ENCODE peak calls at places on chromosome 20, in ten cellular contexts. One of them, this sample, is unnamed.

GRCh38 chr20:20024942-20025341 is 7.8 kb downstream of the NAA20 start:
- DNase-seq in cardiac muscle cell: no peak
- DNase-seq in pancreas: no peak
- DNase-seq in H1: no peak
- DNase-seq in IMR-90: peak; percentile 70
- DNase-seq in endothelial cell: no peak
- DNase-seq in CD4-positive, alpha-beta T cell: no peak
- DNase-seq in astrocyte of the spinal cord: peak; percentile 26
- DNase-seq in GM20000: no peak
- DNase-seq in GM23338: no peak
- DNase-seq in this sample: no peak

GRCh38 chr20:17651761-17652388 is 30.2 kb downstream of the RRBP1 start:
- DNase-seq in cardiac muscle cell: no peak
- DNase-seq in pancreas: peak; percentile 52
- DNase-seq in H1: no peak
- DNase-seq in IMR-90: no peak
- DNase-seq in endothelial cell: no peak
- DNase-seq in CD4-positive, alpha-beta T cell: no peak
- DNase-seq in astrocyte of the spinal cord: no peak
- DNase-seq in GM20000: no peak
- DNase-seq in GM23338: no peak
- DNase-seq in this sample: no peak

GRCh38 chr20:18722381-18722780 is 91.2 kb upstream of the SCP2D1 start:
- DNase-seq in cardiac muscle cell: no peak
- DNase-seq in pancreas: no peak
- DNase-seq in H1: no peak
- DNase-seq in IMR-90: peak; percentile 13
- DNase-seq in endothelial cell: no peak
- DNase-seq in CD4-positive, alpha-beta T cell: no peak
- DNase-seq in astrocyte of the spinal cord: peak; percentile 25
- DNase-seq in GM20000: no peak
- DNase-seq in GM23338: no peak
- DNase-seq in this sample: no peak

GRCh38 chr20:25280574-25281535 is 33.0 kb downstream of the PYGB start:
- DNase-seq in cardiac muscle cell: no peak
- DNase-seq in pancreas: peak; percentile 2
- DNase-seq in H1: peak; percentile 41
- DNase-seq in IMR-90: no peak
- DNase-seq in endothelial cell: no peak
- DNase-seq in CD4-positive, alpha-beta T cell: no peak
- DNase-seq in astrocyte of the spinal cord: no peak
- DNase-seq in GM20000: no peak
- DNase-seq in GM23338: no peak
- DNase-seq in this sample: no peak

GRCh38 chr20:32017711-32018251 is 7.5 kb downstream of the CCM2L start:
- DNase-seq in cardiac muscle cell: peak; percentile 55
- DNase-seq in pancreas: peak; percentile 68
- DNase-seq in H1: peak; percentile 85
- DNase-seq in IMR-90: no peak
- DNase-seq in endothelial cell: no peak
- DNase-seq in CD4-positive, alpha-beta T cell: peak; percentile 42
- DNase-seq in astrocyte of the spinal cord: no peak
- DNase-seq in GM20000: peak; percentile 67
- DNase-seq in GM23338: peak; percentile 100
- DNase-seq in this sample: no peak

GRCh38 chr20:50379049-50379990 is 130.9 kb upstream of the PTPN1 start:
- DNase-seq in cardiac muscle cell: no peak
- DNase-seq in pancreas: peak; percentile 92
- DNase-seq in H1: no peak
- DNase-seq in IMR-90: peak; percentile 92
- DNase-seq in endothelial cell: no peak
- DNase-seq in CD4-positive, alpha-beta T cell: no peak
- DNase-seq in astrocyte of the spinal cord: no peak
- DNase-seq in GM20000: no peak
- DNase-seq in GM23338: no peak
- DNase-seq in this sample: no peak

GRCh38 chr20:21240394-21240793 is 62.7 kb upstream of the XRN2 start:
- DNase-seq in cardiac muscle cell: peak; percentile 15
- DNase-seq in pancreas: no peak
- DNase-seq in H1: no peak
- DNase-seq in IMR-90: no peak
- DNase-seq in endothelial cell: no peak
- DNase-seq in CD4-positive, alpha-beta T cell: no peak
- DNase-seq in astrocyte of the spinal cord: no peak
- DNase-seq in GM20000: no peak
- DNase-seq in GM23338: peak; percentile 61
- DNase-seq in this sample: no peak

GRCh38 chr20:42703744-42704143 is 486.0 kb downstream of the PTPRT start:
- DNase-seq in cardiac muscle cell: no peak
- DNase-seq in pancreas: no peak
- DNase-seq in H1: no peak
- DNase-seq in IMR-90: no peak
- DNase-seq in endothelial cell: no peak
- DNase-seq in CD4-positive, alpha-beta T cell: no peak
- DNase-seq in astrocyte of the spinal cord: no peak
- DNase-seq in GM20000: no peak
- DNase-seq in GM23338: no peak
- DNase-seq in this sample: no peak

GRCh38 chr20:44019638-44020335 is 105.1 kb downstream of the TOX2 start:
- DNase-seq in cardiac muscle cell: no peak
- DNase-seq in pancreas: no peak
- DNase-seq in H1: no peak
- DNase-seq in IMR-90: peak; percentile 23
- DNase-seq in endothelial cell: no peak
- DNase-seq in CD4-positive, alpha-beta T cell: no peak
- DNase-seq in astrocyte of the spinal cord: no peak
- DNase-seq in GM20000: no peak
- DNase-seq in GM23338: no peak
- DNase-seq in this sample: no peak

GRCh38 chr20:48066851-48067250 is 281.6 kb upstream of the SULF2 start:
- DNase-seq in cardiac muscle cell: no peak
- DNase-seq in pancreas: no peak
- DNase-seq in H1: no peak
- DNase-seq in IMR-90: no peak
- DNase-seq in endothelial cell: no peak
- DNase-seq in CD4-positive, alpha-beta T cell: no peak
- DNase-seq in astrocyte of the spinal cord: no peak
- DNase-seq in GM20000: no peak
- DNase-seq in GM23338: no peak
- DNase-seq in this sample: no peak

GRCh38 chr20:330233-331149 is 5.1 kb downstream of the SOX12 start:
- DNase-seq in cardiac muscle cell: peak; percentile 82
- DNase-seq in pancreas: no peak
- DNase-seq in H1: peak; percentile 66
- DNase-seq in IMR-90: peak; percentile 66
- DNase-seq in endothelial cell: peak; percentile 53
- DNase-seq in CD4-positive, alpha-beta T cell: no peak
- DNase-seq in astrocyte of the spinal cord: peak; percentile 61
- DNase-seq in GM20000: peak; percentile 78
- DNase-seq in GM23338: peak; percentile 91
- DNase-seq in this sample: peak; percentile 33

GRCh38 chr20:51156041-51156795 is 133.3 kb upstream of the KCNG1 start:
- DNase-seq in cardiac muscle cell: peak; percentile 69
- DNase-seq in pancreas: no peak
- DNase-seq in H1: peak; percentile 37
- DNase-seq in IMR-90: peak; percentile 57
- DNase-seq in endothelial cell: no peak
- DNase-seq in CD4-positive, alpha-beta T cell: no peak
- DNase-seq in astrocyte of the spinal cord: peak; percentile 43
- DNase-seq in GM20000: no peak
- DNase-seq in GM23338: no peak
- DNase-seq in this sample: no peak

GRCh38 chr20:17645546-17646208 is 36.4 kb downstream of the RRBP1 start:
- DNase-seq in cardiac muscle cell: no peak
- DNase-seq in pancreas: no peak
- DNase-seq in H1: no peak
- DNase-seq in IMR-90: no peak
- DNase-seq in endothelial cell: no peak
- DNase-seq in CD4-positive, alpha-beta T cell: no peak
- DNase-seq in astrocyte of the spinal cord: no peak
- DNase-seq in GM20000: no peak
- DNase-seq in GM23338: no peak
- DNase-seq in this sample: no peak

GRCh38 chr20:48864738-48865318 is 37.0 kb upstream of the PREX1 start:
- DNase-seq in cardiac muscle cell: no peak
- DNase-seq in pancreas: no peak
- DNase-seq in H1: no peak
- DNase-seq in IMR-90: no peak
- DNase-seq in endothelial cell: no peak
- DNase-seq in CD4-positive, alpha-beta T cell: no peak
- DNase-seq in astrocyte of the spinal cord: no peak
- DNase-seq in GM20000: no peak
- DNase-seq in GM23338: no peak
- DNase-seq in this sample: no peak

DNA sequence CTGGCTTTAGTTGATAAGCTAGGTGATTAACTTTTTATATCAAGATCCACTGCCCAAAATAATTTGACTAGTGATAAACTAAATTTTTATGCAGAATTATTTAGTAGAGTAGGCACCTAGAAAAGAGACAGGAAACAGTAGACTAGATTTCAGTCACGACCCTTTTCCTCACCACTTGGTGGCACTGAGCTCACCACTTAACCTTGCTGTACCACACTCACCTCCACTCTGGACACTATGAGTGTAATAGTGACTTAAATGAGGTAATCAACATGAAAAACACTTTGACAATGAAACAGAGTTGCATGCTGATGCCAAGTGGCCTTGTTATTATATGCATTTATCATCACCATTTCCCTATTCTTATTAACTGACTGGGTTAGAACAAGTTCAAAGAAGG is 730.4 kb downstream of the KIF16B start:
- DNase-seq in cardiac muscle cell: no peak
- DNase-seq in pancreas: no peak
- DNase-seq in H1: no peak
- DNase-seq in IMR-90: no peak
- DNase-seq in endothelial cell: no peak
- DNase-seq in CD4-positive, alpha-beta T cell: no peak
- DNase-seq in astrocyte of the spinal cord: no peak
- DNase-seq in GM20000: peak; percentile 7
- DNase-seq in GM23338: no peak
- DNase-seq in this sample: no peak
- TF ChIP-seq CTCF in cardiac muscle cell: no peak
- TF ChIP-seq CTCF in pancreas: no peak
- TF ChIP-seq CTCF in H1: peak; percentile 23
- TF ChIP-seq CTCF in IMR-90: no peak
- TF ChIP-seq CTCF in endothelial cell: no peak
- TF ChIP-seq CTCF in CD4-positive, alpha-beta T cell: no peak
- TF ChIP-seq CTCF in astrocyte of the spinal cord: no peak
- TF ChIP-seq CTCF in GM20000: peak; percentile 13
- TF ChIP-seq CTCF in GM23338: peak; percentile 30
- TF ChIP-seq CTCF in this sample: no peak

GRCh38 chr20:46939566-46939965 is 44.9 kb downstream of the EYA2 start:
- DNase-seq in cardiac muscle cell: no peak
- DNase-seq in pancreas: no peak
- DNase-seq in H1: no peak
- DNase-seq in IMR-90: no peak
- DNase-seq in endothelial cell: no peak
- DNase-seq in CD4-positive, alpha-beta T cell: no peak
- DNase-seq in astrocyte of the spinal cord: no peak
- DNase-seq in GM20000: no peak
- DNase-seq in GM23338: no peak
- DNase-seq in this sample: no peak
- TF ChIP-seq CTCF in cardiac muscle cell: no peak
- TF ChIP-seq CTCF in pancreas: no peak
- TF ChIP-seq CTCF in H1: no peak
- TF ChIP-seq CTCF in IMR-90: no peak
- TF ChIP-seq CTCF in endothelial cell: no peak
- TF ChIP-seq CTCF in CD4-positive, alpha-beta T cell: no peak
- TF ChIP-seq CTCF in astrocyte of the spinal cord: no peak
- TF ChIP-seq CTCF in GM20000: no peak
- TF ChIP-seq CTCF in GM23338: no peak
- TF ChIP-seq CTCF in this sample: no peak

DNA sequence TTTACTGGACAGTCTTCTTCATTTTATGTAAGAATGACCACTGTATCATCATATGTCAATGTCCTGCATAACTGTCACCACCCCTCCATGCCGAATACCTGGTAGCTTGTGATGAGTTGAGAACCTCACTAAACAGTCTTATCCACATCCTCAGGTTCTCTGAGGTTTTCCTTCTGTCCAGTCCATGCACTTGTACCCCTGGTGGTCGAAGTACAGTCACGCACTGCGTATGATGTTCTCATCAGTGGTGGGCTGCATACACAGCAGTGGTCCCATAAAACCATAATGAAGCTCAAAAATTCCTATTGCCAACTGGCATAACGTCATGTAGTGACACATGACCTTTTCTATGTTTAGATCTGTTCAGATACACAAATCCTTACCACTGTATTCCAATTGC is 31.2 kb upstream of the SDCBP2 start:
- DNase-seq in cardiac muscle cell: no peak
- DNase-seq in pancreas: no peak
- DNase-seq in H1: no peak
- DNase-seq in IMR-90: no peak
- DNase-seq in endothelial cell: no peak
- DNase-seq in CD4-positive, alpha-beta T cell: no peak
- DNase-seq in astrocyte of the spinal cord: no peak
- DNase-seq in GM20000: no peak
- DNase-seq in GM23338: no peak
- DNase-seq in this sample: no peak
- TF ChIP-seq CTCF in cardiac muscle cell: no peak
- TF ChIP-seq CTCF in pancreas: no peak
- TF ChIP-seq CTCF in H1: peak; percentile 3
- TF ChIP-seq CTCF in IMR-90: no peak
- TF ChIP-seq CTCF in endothelial cell: peak; percentile 43
- TF ChIP-seq CTCF in CD4-positive, alpha-beta T cell: no peak
- TF ChIP-seq CTCF in astrocyte of the spinal cord: no peak
- TF ChIP-seq CTCF in GM20000: no peak
- TF ChIP-seq CTCF in GM23338: peak; percentile 19
- TF ChIP-seq CTCF in this sample: no peak

GRCh38 chr20:3651204-3651970 is 11.8 kb downstream of the GFRA4 start:
- DNase-seq in cardiac muscle cell: no peak
- DNase-seq in pancreas: no peak
- DNase-seq in H1: no peak
- DNase-seq in IMR-90: no peak
- DNase-seq in endothelial cell: no peak
- DNase-seq in CD4-positive, alpha-beta T cell: no peak
- DNase-seq in astrocyte of the spinal cord: no peak
- DNase-seq in GM20000: no peak
- DNase-seq in GM23338: no peak
- DNase-seq in this sample: no peak

GRCh38 chr20:3653921-3654320 is 9.3 kb downstream of the GFRA4 start:
- DNase-seq in cardiac muscle cell: no peak
- DNase-seq in pancreas: no peak
- DNase-seq in H1: no peak
- DNase-seq in IMR-90: no peak
- DNase-seq in endothelial cell: no peak
- DNase-seq in CD4-positive, alpha-beta T cell: no peak
- DNase-seq in astrocyte of the spinal cord: no peak
- DNase-seq in GM20000: no peak
- DNase-seq in GM23338: no peak
- DNase-seq in this sample: no peak

GRCh38 chr20:3652646-3653596 is 10.3 kb downstream of the GFRA4 start:
- DNase-seq in cardiac muscle cell: no peak
- DNase-seq in pancreas: no peak
- DNase-seq in H1: no peak
- DNase-seq in IMR-90: no peak
- DNase-seq in endothelial cell: no peak
- DNase-seq in CD4-positive, alpha-beta T cell: no peak
- DNase-seq in astrocyte of the spinal cord: no peak
- DNase-seq in GM20000: no peak
- DNase-seq in GM23338: no peak
- DNase-seq in this sample: no peak

GRCh38 chr20:3654326-3655031 is 8.7 kb downstream of the GFRA4 start:
- DNase-seq in cardiac muscle cell: no peak
- DNase-seq in pancreas: no peak
- DNase-seq in H1: no peak
- DNase-seq in IMR-90: no peak
- DNase-seq in endothelial cell: no peak
- DNase-seq in CD4-positive, alpha-beta T cell: no peak
- DNase-seq in astrocyte of the spinal cord: no peak
- DNase-seq in GM20000: no peak
- DNase-seq in GM23338: no peak
- DNase-seq in this sample: no peak

GRCh38 chr20:3652217-3652616 is 11.0 kb downstream of the GFRA4 start:
- DNase-seq in cardiac muscle cell: no peak
- DNase-seq in pancreas: peak; percentile 61
- DNase-seq in H1: no peak
- DNase-seq in IMR-90: no peak
- DNase-seq in endothelial cell: no peak
- DNase-seq in CD4-positive, alpha-beta T cell: no peak
- DNase-seq in astrocyte of the spinal cord: no peak
- DNase-seq in GM20000: no peak
- DNase-seq in GM23338: no peak
- DNase-seq in this sample: no peak
- TF ChIP-seq CTCF in cardiac muscle cell: no peak
- TF ChIP-seq CTCF in pancreas: no peak
- TF ChIP-seq CTCF in H1: no peak
- TF ChIP-seq CTCF in IMR-90: no peak
- TF ChIP-seq CTCF in endothelial cell: no peak
- TF ChIP-seq CTCF in CD4-positive, alpha-beta T cell: no peak
- TF ChIP-seq CTCF in astrocyte of the spinal cord: no peak
- TF ChIP-seq CTCF in GM20000: no peak
- TF ChIP-seq CTCF in GM23338: no peak
- TF ChIP-seq CTCF in this sample: no peak